ENCODE peak calls at places on chromosome 15, in seven cellular contexts. E is frontal cortex; O is left cardiac atrium; P is A172; Q is NK-92 treated with Interleukin-12 subunit alpha and Interleukin-12 subunit beta, amount 100 ng/mL, for 24 hours; A is nephron progenitor cell; T is hypothalamus. C is an unnamed sample.

GRCh38 chr15:82110144-82110543 is 64.3 kb upstream of the MEX3B start:
- DNase-seq in E (no peak), O (no peak), P (no peak), Q (no peak), A (no peak), T (no peak), C (no peak)

GRCh38 chr15:28942046-28942445 is 56.3 kb downstream of the APBA2 start:
- DNase-seq in E (no peak), O (no peak), P (no peak), Q (no peak), A (no peak), T (no peak), C (no peak)

GRCh38 chr15:88621789-88622604 is 857 bp downstream of the AEN start:
- DNase-seq in E (no peak), O (no peak), P (peak; percentile 38), Q (no peak), A (no peak), T (no peak), C (no peak)

GRCh38 chr15:64681424-64682024 is 93.9 kb downstream of the RBPMS2 start:
- DNase-seq in E (peak; percentile 68), O (no peak), P (peak; percentile 75), Q (no peak), A (peak; percentile 36), T (peak; percentile 24), C (no peak)

GRCh38 chr15:88956263-88956662 is 43.1 kb upstream of the MFGE8 start:
- DNase-seq in E (no peak), O (no peak), P (no peak), Q (no peak), A (no peak), T (no peak), C (no peak)

GRCh38 chr15:100457201-100457600 is 71.5 kb downstream of the CERS3 start:
- DNase-seq in E (no peak), O (no peak), P (no peak), Q (no peak), A (no peak), T (no peak), C (no peak)

GRCh38 chr15:83206971-83207621 is 527 bp downstream of the HDGFL3 start:
- DNase-seq in E (peak; percentile 76), O (peak; percentile 60), P (peak; percentile 8), Q (peak; percentile 69), A (peak; percentile 71), T (peak; percentile 28), C (peak; percentile 60)

GRCh38 chr15:74626752-74627692 is 11.4 kb downstream of the CLK3 start:
- DNase-seq in E (no peak), O (no peak), P (no peak), Q (no peak), A (no peak), T (no peak), C (no peak)

GRCh38 chr15:59186501-59186900 is 20.1 kb upstream of the LDHAL6B start:
- DNase-seq in E (no peak), O (no peak), P (no peak), Q (no peak), A (no peak), T (no peak), C (no peak)

GRCh38 chr15:39100106-39100505 is 480.8 kb upstream of the THBS1 start:
- DNase-seq in E (no peak), O (no peak), P (no peak), Q (no peak), A (no peak), T (no peak), C (no peak)